ENCODE peak calls at places on chromosomes 1 and 21, in nine cellular contexts. W, I, C, Q, Z, R, S, X and U are unnamed samples.
A peak's percentile ranks its signal among the peaks of the same experiment; 100 is the strongest.

GRCh38 chr1:90000934-90001676 is 6.2 kb downstream of the ZNF326 start:
- DNase-seq in W (no peak), I (no peak), C (no peak), Q (no peak), Z (no peak), R (no peak), S (no peak), X (no peak), U (no peak)

GRCh38 chr1:45095450-45095849 is 83.4 kb downstream of the UROD start:
- DNase-seq in W (no peak), I (no peak), C (no peak), Q (no peak), Z (no peak), R (no peak), S (no peak), X (no peak), U (no peak)

GRCh38 chr1:217889401-217889800 is 258.3 kb downstream of the SPATA17 start:
- DNase-seq in W (no peak), I (no peak), C (no peak), Q (no peak), Z (no peak), R (peak; percentile 30), S (no peak), X (peak; percentile 49), U (no peak)

GRCh38 chr1:67752306-67752705 is 67.3 kb downstream of the GADD45A start:
- DNase-seq in W (no peak), I (peak; percentile 48), C (no peak), Q (peak; percentile 29), Z (no peak), R (no peak), S (peak; percentile 42), X (no peak), U (no peak)

GRCh38 chr21:15731243-15731613 is 1.4 kb downstream of the USP25 start:
- DNase-seq in W (no peak), I (no peak), C (no peak), Q (no peak), Z (no peak), R (no peak), S (no peak), X (no peak), U (no peak)

GRCh38 chr1:176866011-176866410 is 298.5 kb downstream of the ASTN1 start:
- DNase-seq in W (no peak), I (no peak), C (no peak), Q (peak; percentile 64), Z (no peak), R (no peak), S (peak; percentile 13), X (no peak), U (no peak)

GRCh38 chr1:234897365-234897699 is 231.3 kb downstream of the TOMM20 start:
- DNase-seq in W (no peak), I (no peak), C (no peak), Q (no peak), Z (no peak), R (no peak), S (no peak), X (no peak), U (no peak)

GRCh38 chr1:221169447-221169889 is 290.2 kb downstream of the HLX start:
- DNase-seq in W (no peak), I (peak; percentile 50), C (no peak), Q (peak; percentile 74), Z (no peak), R (no peak), S (peak; percentile 74), X (peak; percentile 9), U (peak; percentile 46)

GRCh38 chr1:927234-927633 is 3.5 kb downstream of the SAMD11 start:
- DNase-seq in W (no peak), I (no peak), C (no peak), Q (no peak), Z (no peak), R (no peak), S (no peak), X (no peak), U (no peak)

GRCh38 chr21:21200103-21200938 is 202.1 kb downstream of the NCAM2 start:
- DNase-seq in W (peak; percentile 36), I (peak; percentile 100), C (no peak), Q (peak; percentile 99), Z (no peak), R (peak; percentile 62), S (peak; percentile 99), X (no peak), U (peak; percentile 98)

GRCh38 chr1:231931846-231932454 is 305.4 kb downstream of the DISC1 start:
- DNase-seq in W (no peak), I (no peak), C (no peak), Q (no peak), Z (no peak), R (no peak), S (no peak), X (no peak), U (no peak)

GRCh38 chr1:20095564-20096434 is 23.5 kb downstream of the PLA2G2D start:
- DNase-seq in W (no peak), I (peak; percentile 10), C (no peak), Q (peak; percentile 18), Z (no peak), R (no peak), S (peak; percentile 43), X (no peak), U (no peak)

GRCh38 chr1:159826436-159827101 is at the start of gene SLAMF8:
- DNase-seq in W (no peak), I (no peak), C (no peak), Q (peak; percentile 41), Z (peak; percentile 37), R (no peak), S (peak; percentile 33), X (no peak), U (no peak)

GRCh38 chr1:93005252-93005598 is 44.0 kb upstream of the DIPK1A start:
- DNase-seq in W (no peak), I (no peak), C (no peak), Q (no peak), Z (peak; percentile 32), R (no peak), S (no peak), X (no peak), U (no peak)

GRCh38 chr1:34341896-34342295 is 165.2 kb downstream of the C1orf94 start:
- DNase-seq in W (no peak), I (no peak), C (no peak), Q (no peak), Z (no peak), R (no peak), S (no peak), X (no peak), U (no peak)

GRCh38 chr1:34346128-34346527 is 169.4 kb downstream of the C1orf94 start:
- DNase-seq in W (no peak), I (no peak), C (no peak), Q (no peak), Z (no peak), R (no peak), S (no peak), X (no peak), U (no peak)

GRCh38 chr1:34342334-34342733 is 165.6 kb downstream of the C1orf94 start:
- DNase-seq in W (no peak), I (no peak), C (no peak), Q (no peak), Z (no peak), R (no peak), S (no peak), X (no peak), U (no peak)
- TF ChIP-seq CTCF in W (no peak), I (no peak), C (no peak), Q (no peak), Z (peak; percentile 25), R (no peak), S (no peak), X (no peak), U (no peak)

GRCh38 chr1:78497196-78497595 is 6.4 kb downstream of the PTGFR start:
- DNase-seq in W (no peak), I (no peak), C (no peak), Q (peak; percentile 74), Z (no peak), R (no peak), S (no peak), X (no peak), U (no peak)

GRCh38 chr1:78490861-78491310 is at the start of gene PTGFR:
- DNase-seq in W (no peak), I (peak; percentile 21), C (peak; percentile 53), Q (peak; percentile 52), Z (peak; percentile 6), R (peak; percentile 31), S (peak; percentile 18), X (peak; percentile 55), U (peak; percentile 45)

GRCh38 chr1:78491311-78492071 is 717 bp downstream of the PTGFR start:
- DNase-seq in W (no peak), I (peak; percentile 43), C (no peak), Q (peak; percentile 80), Z (no peak), R (peak; percentile 35), S (peak; percentile 30), X (peak; percentile 44), U (peak; percentile 53)

GRCh38 chr1:78493456-78493855 is 2.7 kb downstream of the PTGFR start:
- DNase-seq in W (no peak), I (peak; percentile 40), C (no peak), Q (peak; percentile 50), Z (no peak), R (no peak), S (no peak), X (no peak), U (no peak)

GRCh38 chr1:78492376-78492950 is 1.7 kb downstream of the PTGFR start:
- DNase-seq in W (no peak), I (no peak), C (no peak), Q (peak; percentile 77), Z (no peak), R (peak; percentile 12), S (no peak), X (no peak), U (no peak)
- H3K4me3 ChIP-seq in W (peak overlapping the region; percentile 82), I (no peak overlapping the region), C (no peak overlapping the region), Q (peak overlapping the region; percentile 92), Z (no peak overlapping the region), R (no peak overlapping the region), S (no peak overlapping the region), X (no peak overlapping the region), U (no peak overlapping the region)

GRCh38 chr1:46333300-46334029 is 7.1 kb upstream of the NSUN4 start:
- DNase-seq in W (no peak), I (peak; percentile 64), C (no peak), Q (peak; percentile 16), Z (peak; percentile 48), R (peak; percentile 45), S (peak; percentile 57), X (peak; percentile 18), U (peak; percentile 27)
- TF ChIP-seq CTCF in W (no peak), I (peak; percentile 56), C (no peak), Q (peak; percentile 41), Z (peak; percentile 50), R (peak; percentile 42), S (peak; percentile 42), X (peak; percentile 40), U (peak; percentile 52)

DNA sequence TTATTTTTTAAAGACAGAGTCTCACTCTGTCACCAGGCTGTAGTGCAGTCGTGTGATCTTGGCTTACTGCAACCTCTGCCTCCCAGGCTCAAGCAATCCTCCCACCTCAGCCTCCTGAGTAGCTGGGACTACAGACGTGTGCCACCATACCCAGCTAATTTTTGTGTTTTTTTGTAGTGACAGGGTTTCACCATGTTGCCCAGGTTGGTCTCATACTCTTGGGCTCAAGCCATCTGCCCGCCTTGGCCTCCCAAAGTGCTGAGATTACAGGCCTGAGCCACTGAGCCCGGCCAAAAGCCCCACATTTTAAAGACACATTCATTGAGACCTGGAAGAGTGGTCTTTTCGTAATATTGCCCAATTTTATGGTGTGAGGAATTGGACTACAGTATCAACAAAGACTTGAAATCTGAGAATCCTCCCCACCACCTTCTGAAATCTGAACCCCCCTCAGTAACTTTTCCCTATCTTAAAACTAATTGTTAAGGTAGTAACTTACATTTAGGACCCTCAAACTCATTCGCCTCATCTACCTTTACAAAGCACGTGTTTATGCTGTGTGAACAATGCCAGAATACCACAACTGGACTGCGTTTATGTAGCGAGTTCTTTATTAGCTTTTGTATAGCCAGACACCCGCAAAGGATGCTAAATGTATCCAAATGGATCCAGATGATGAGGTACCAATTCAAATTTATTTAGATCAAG is 2.7 kb downstream of the ERRFI1 start:
- DNase-seq in W (no peak), I (peak; percentile 23), C (no peak), Q (no peak), Z (no peak), R (no peak), S (no peak), X (no peak), U (no peak)
- H3K4me3 ChIP-seq in W (peak overlapping the region; percentile 86), I (peak overlapping the region; percentile 86), C (no peak overlapping the region), Q (no peak overlapping the region), Z (no peak overlapping the region), R (peak overlapping the region; percentile 75), S (peak overlapping the region; percentile 89), X (no peak overlapping the region), U (peak overlapping the region; percentile 92)